ENCODE peak calls at places on chromosomes 3 and 15, in ten cellular contexts. G, I, S, Q, Z, D, X, P, W and T are unnamed samples.

GRCh38 chr3:42067324-42067723 is 23.8 kb upstream of the TRAK1 start:
- DNase-seq in D (no peak), G (no peak), I (no peak), Q (no peak), W (peak; percentile 89), S (no peak), X (no peak), Z (no peak), P (no peak), T (no peak)

GRCh38 chr3:9784876-9785443 is 7.3 kb downstream of the TADA3 start:
- DNase-seq in G (no peak), W (no peak), Z (no peak), Q (no peak), X (no peak), D (no peak), I (no peak), P (no peak), S (no peak), T (no peak)

GRCh38 chr3:54424283-54424682 is 301.9 kb downstream of the CACNA2D3 start:
- DNase-seq in Q (no peak), G (no peak), X (no peak), I (no peak), D (no peak), P (no peak), Z (no peak), W (no peak), S (no peak), T (no peak)

GRCh38 chr3:120129041-120129440 is 34.8 kb upstream of the GSK3B start:
- DNase-seq in Q (no peak), D (no peak), P (no peak), X (no peak), I (no peak), S (no peak), G (no peak), Z (no peak), W (no peak), T (no peak)

GRCh38 chr3:50657407-50657806 is 17.3 kb upstream of the DOCK3 start:
- DNase-seq in Q (no peak), D (no peak), W (no peak), G (no peak), I (no peak), S (no peak), Z (no peak), X (no peak), P (no peak), T (no peak)

GRCh38 chr3:71097557-71097956 is 486.0 kb downstream of the FOXP1 start:
- DNase-seq in Z (no peak), X (no peak), P (no peak), Q (no peak), I (no peak), S (no peak), G (no peak), D (no peak), W (no peak), T (no peak)

GRCh38 chr3:129654126-129654525 is 47.6 kb upstream of the PLXND1 start:
- DNase-seq in X (no peak), I (no peak), P (no peak), Z (no peak), D (no peak), G (no peak), S (no peak), W (peak; percentile 82), Q (no peak), T (no peak)

GRCh38 chr3:24156466-24156865 is 211.4 kb downstream of the NR1D2 start:
- DNase-seq in P (no peak), D (no peak), Q (no peak), W (peak; percentile 85), G (no peak), I (peak; percentile 72), X (no peak), S (no peak), Z (no peak), T (no peak)

GRCh38 chr15:87144775-87145174 is 1065.1 kb downstream of the AGBL1 start:
- DNase-seq in P (peak; percentile 33), I (no peak), Q (no peak), D (no peak), G (no peak), X (no peak), W (no peak), Z (no peak), S (no peak), T (no peak)

GRCh38 chr3:121970047-121970446 is 52.0 kb downstream of the ILDR1 start:
- DNase-seq in G (no peak), I (no peak), Z (no peak), Q (no peak), P (no peak), W (no peak), X (no peak), D (no peak), S (no peak), T (no peak)

GRCh38 chr15:48866141-48866563 is 11.8 kb upstream of the EID1 start:
- DNase-seq in P (no peak), S (no peak), Q (no peak), D (no peak), G (no peak), W (peak; percentile 69), Z (no peak), I (no peak), X (no peak), T (no peak)

GRCh38 chr15:48868018-48868417 is 9.9 kb upstream of the EID1 start:
- DNase-seq in X (no peak), S (no peak), D (no peak), G (no peak), P (no peak), Q (no peak), Z (no peak), W (no peak), I (no peak), T (no peak)

GRCh38 chr15:48862705-48863104 is 15.2 kb upstream of the EID1 start:
- DNase-seq in G (no peak), S (no peak), W (no peak), Z (peak; percentile 24), P (no peak), I (no peak), X (no peak), Q (no peak), D (no peak), T (no peak)

GRCh38 chr15:48868549-48868948 is 9.4 kb upstream of the EID1 start:
- DNase-seq in D (no peak), Q (no peak), G (no peak), P (no peak), S (no peak), X (no peak), Z (no peak), W (peak; percentile 68), I (peak; percentile 6), T (no peak)

DNA sequence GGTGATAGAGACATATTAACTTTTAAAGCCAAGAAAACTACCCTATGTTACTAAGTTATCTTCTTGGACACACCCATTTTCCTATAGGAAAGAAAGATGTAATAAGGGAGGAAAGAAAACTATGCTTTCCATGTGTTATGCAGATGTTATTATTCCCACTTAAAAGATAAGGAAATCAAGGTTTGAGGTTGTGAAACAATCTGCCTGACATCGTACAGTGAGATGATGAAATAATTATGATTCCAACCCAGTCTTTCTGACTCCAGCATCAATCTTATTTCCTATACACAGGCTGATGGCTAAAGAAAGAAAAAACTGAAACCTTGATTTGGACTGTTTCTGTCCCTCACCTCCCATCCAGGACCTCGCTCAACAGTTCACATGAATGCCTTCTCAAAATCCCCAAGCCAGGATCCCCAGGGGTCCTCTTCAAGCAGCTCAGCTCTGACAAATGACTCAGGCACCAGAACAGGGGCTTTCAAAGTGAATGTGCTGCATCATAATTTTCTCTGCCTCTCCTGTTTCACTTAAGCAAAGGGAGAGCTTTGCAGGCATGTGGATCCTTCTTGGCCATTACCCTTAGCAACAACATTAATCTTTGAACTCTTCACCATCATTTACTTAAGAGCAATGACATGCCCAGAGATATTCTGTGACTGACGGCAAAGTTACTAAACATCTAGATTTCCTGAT is 12.4 kb upstream of the EID1 start:
- DNase-seq in D (no peak), W (peak; percentile 65), Z (no peak), Q (no peak), S (no peak), P (no peak), I (no peak), G (no peak), X (no peak), T (no peak)
- H3K27ac ChIP-seq in D (no peak overlapping the region), W (peak overlapping the region; percentile 74), Z (no peak overlapping the region), Q (no peak overlapping the region), S (no peak overlapping the region), P (peak overlapping the region; percentile 80), I (no peak overlapping the region), G (no peak overlapping the region), X (no peak overlapping the region), T (no peak overlapping the region)

DNA sequence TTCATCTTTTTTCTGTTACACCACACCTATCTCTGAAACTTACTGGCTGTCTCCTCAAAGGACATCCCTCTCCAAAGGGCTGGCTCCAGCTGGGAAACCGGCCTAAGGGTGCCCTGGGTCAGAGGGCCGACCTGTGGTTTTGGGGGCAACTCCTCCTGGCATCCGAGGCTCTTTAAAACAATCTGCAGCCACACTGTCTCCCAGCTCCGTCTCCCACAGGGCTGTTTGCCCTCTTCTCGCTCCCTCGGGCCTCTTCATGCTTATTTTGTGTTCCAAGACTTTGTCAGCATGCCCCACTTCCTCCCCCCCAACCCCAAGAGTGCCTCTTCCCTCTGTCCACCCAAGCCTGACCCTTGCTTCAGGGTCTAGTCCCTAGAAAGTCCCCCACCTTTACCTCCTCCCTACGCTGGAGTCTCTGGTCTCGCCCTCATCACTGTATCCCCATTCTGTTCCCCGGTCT is 1.3 kb upstream of the CSK start:
- DNase-seq in P (no peak), S (no peak), G (no peak), I (no peak), D (no peak), W (no peak), Q (no peak), X (no peak), Z (no peak), T (no peak)
- H3K27ac ChIP-seq in P (no peak overlapping the region), S (no peak overlapping the region), G (no peak overlapping the region), I (no peak overlapping the region), D (peak overlapping the region; percentile 49), W (no peak overlapping the region), Q (no peak overlapping the region), X (no peak overlapping the region), Z (peak overlapping the region; percentile 95), T (peak overlapping the region; percentile 86)

DNA sequence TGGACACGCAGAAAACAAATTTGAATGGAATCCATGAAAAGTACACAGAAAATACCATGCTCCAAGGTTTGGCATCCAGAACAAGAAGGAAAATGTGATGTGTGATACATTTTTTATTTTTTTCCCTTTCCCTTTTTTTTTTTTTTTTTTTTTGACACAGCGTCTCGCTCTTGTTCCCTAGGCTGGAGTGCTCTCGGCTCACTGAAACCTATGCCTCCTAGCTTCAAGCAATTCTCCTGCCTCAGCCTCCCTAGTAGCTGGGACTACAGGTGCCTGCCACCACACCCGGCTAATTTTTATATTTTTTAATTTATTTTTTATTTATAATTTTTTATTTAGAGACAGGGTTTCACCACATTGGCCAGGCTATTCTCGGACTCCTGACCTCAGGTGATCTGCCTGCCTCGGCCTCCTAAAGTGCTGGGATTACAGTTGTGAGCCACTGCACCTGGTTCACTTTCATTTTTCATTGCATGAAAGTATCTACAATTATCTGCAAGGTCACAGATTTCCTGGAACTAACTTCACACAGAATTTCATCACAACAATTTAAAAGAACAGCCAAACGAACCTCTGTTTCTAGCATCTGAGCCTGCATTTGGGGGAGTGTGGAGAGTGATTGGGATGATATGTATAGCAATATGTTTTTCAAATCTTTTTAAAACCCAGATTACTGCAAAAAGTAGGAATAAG is 8.3 kb downstream of the POU1F1 start:
- DNase-seq in W (no peak), P (no peak), D (no peak), G (no peak), S (no peak), Z (peak; percentile 67), Q (no peak), X (no peak), I (no peak), T (no peak)
- H3K27ac ChIP-seq in W (no peak overlapping the region), P (no peak overlapping the region), D (no peak overlapping the region), G (no peak overlapping the region), S (no peak overlapping the region), Z (no peak overlapping the region), Q (no peak overlapping the region), X (no peak overlapping the region), I (no peak overlapping the region), T (no peak overlapping the region)

GRCh38 chr15:51623386-51623938 is 891 bp upstream of the DMXL2 start:
- DNase-seq in S (no peak), P (no peak), G (no peak), I (peak; percentile 73), X (no peak), D (no peak), W (peak; percentile 43), Z (no peak), Q (no peak), T (no peak)
- H3K27ac ChIP-seq in S (peak overlapping the region; percentile 81), P (no peak overlapping the region), G (no peak overlapping the region), I (peak overlapping the region; percentile 86), X (peak overlapping the region; percentile 79), D (no peak overlapping the region), W (peak overlapping the region; percentile 5), Z (no peak overlapping the region), Q (no peak overlapping the region), T (peak overlapping the region; percentile 35)